ENCODE peak calls at places on chromosomes 16 and 17, in eight cellular contexts. M is endothelial cell of umbilical vein, B is AG04450, F is A549, G is body of pancreas, A is stomach, I is SJCRH30, L is heart right ventricle. P is an unnamed sample.

GRCh38 chr17:60641810-60642220 is 35.8 kb upstream of the BCAS3 start:
- DNase-seq in M (peak; percentile 87), B (peak; percentile 53), F (peak; percentile 85), G (peak; percentile 68), A (peak; percentile 63), I (peak; percentile 85), L (no peak), P (peak; percentile 77)

GRCh38 chr17:15038656-15039055 is 226.5 kb downstream of the PMP22 start:
- DNase-seq in M (no peak), B (no peak), F (no peak), G (no peak), A (no peak), I (no peak), L (no peak), P (no peak)

GRCh38 chr16:52491216-52491615 is 55.7 kb downstream of the TOX3 start:
- DNase-seq in M (no peak), B (no peak), F (no peak), G (no peak), A (no peak), I (no peak), L (no peak), P (no peak)

GRCh38 chr17:64281962-64282752 is 19.1 kb upstream of the TEX2 start:
- DNase-seq in M (peak; percentile 87), B (peak; percentile 61), F (peak; percentile 88), G (peak; percentile 71), A (peak; percentile 68), I (peak; percentile 82), L (peak; percentile 26), P (peak; percentile 59)

GRCh38 chr17:81400154-81400938 is 5.1 kb downstream of the BAHCC1 start:
- DNase-seq in M (peak; percentile 67), B (no peak), F (peak; percentile 68), G (peak; percentile 54), A (peak; percentile 56), I (peak; percentile 57), L (peak; percentile 62), P (peak; percentile 81)

GRCh38 chr16:73277066-73277465 is 229.1 kb upstream of the ZFHX3 start:
- DNase-seq in M (no peak), B (no peak), F (no peak), G (no peak), A (no peak), I (no peak), L (no peak), P (no peak)

GRCh38 chr16:31537362-31537921 is 9.7 kb downstream of the AHSP start:
- DNase-seq in M (no peak), B (no peak), F (no peak), G (peak; percentile 33), A (no peak), I (peak; percentile 29), L (peak; percentile 22), P (no peak)

GRCh38 chr16:14357328-14357727 is 272.7 kb downstream of the PARN start:
- DNase-seq in M (no peak), B (no peak), F (no peak), G (no peak), A (no peak), I (no peak), L (no peak), P (no peak)

GRCh38 chr16:75566889-75567255 is 693 bp downstream of the GABARAPL2 start:
- DNase-seq in M (peak; percentile 13), B (no peak), F (no peak), G (peak; percentile 16), A (no peak), I (peak; percentile 9), L (no peak), P (no peak)

GRCh38 chr16:10923146-10923649 is 19.1 kb downstream of the DEXI start:
- DNase-seq in M (no peak), B (no peak), F (no peak), G (no peak), A (no peak), I (no peak), L (no peak), P (no peak)

GRCh38 chr17:13074026-13074425 is 56.2 kb upstream of the ELAC2 start:
- DNase-seq in M (no peak), B (no peak), F (peak; percentile 5), G (no peak), A (no peak), I (peak; percentile 23), L (no peak), P (peak; percentile 48)

GRCh38 chr17:17710728-17711541 is 29.7 kb downstream of the RAI1 start:
- DNase-seq in M (peak; percentile 95), B (peak; percentile 79), F (peak; percentile 95), G (peak; percentile 92), A (peak; percentile 94), I (peak; percentile 98), L (no peak), P (peak; percentile 90)

GRCh38 chr16:75486014-75486404 is 9.2 kb downstream of the CHST6 start:
- DNase-seq in M (no peak), B (no peak), F (no peak), G (no peak), A (no peak), I (peak; percentile 74), L (no peak), P (no peak)

GRCh38 chr17:79203016-79203415 is 128.4 kb downstream of the ENGASE start:
- DNase-seq in M (no peak), B (no peak), F (no peak), G (no peak), A (no peak), I (peak; percentile 20), L (no peak), P (no peak)

GRCh38 chr17:8420041-8420934 is 15.4 kb upstream of the NDEL1 start:
- DNase-seq in M (peak; percentile 98), B (no peak), F (peak; percentile 85), G (peak; percentile 96), A (peak; percentile 94), I (no peak), L (peak; percentile 31), P (no peak)

GRCh38 chr16:81174644-81175324 is 63.7 kb upstream of the BCO1 start:
- DNase-seq in M (no peak), B (peak; percentile 21), F (peak; percentile 72), G (no peak), A (no peak), I (no peak), L (no peak), P (peak; percentile 13)

GRCh38 chr17:67441052-67441738 is 64.1 kb downstream of the PITPNC1 start:
- DNase-seq in M (peak; percentile 64), B (peak; percentile 21), F (peak; percentile 85), G (no peak), A (no peak), I (no peak), L (no peak), P (peak; percentile 76)

GRCh38 chr17:53659181-53659580 is 163.5 kb upstream of the KIF2B start:
- DNase-seq in M (no peak), B (no peak), F (no peak), G (no peak), A (no peak), I (no peak), L (no peak), P (no peak)
- H3K9me3 ChIP-seq in M (no peaks in the 10 kb centered on the region), B (peaks cover 7% of the 10 kb centered on the region), F (no peaks in the 10 kb centered on the region), G (no peaks in the 10 kb centered on the region), A (no peaks in the 10 kb centered on the region), I (no peaks in the 10 kb centered on the region), L (no peaks in the 10 kb centered on the region), P (peaks cover 20% of the 10 kb centered on the region)

DNA sequence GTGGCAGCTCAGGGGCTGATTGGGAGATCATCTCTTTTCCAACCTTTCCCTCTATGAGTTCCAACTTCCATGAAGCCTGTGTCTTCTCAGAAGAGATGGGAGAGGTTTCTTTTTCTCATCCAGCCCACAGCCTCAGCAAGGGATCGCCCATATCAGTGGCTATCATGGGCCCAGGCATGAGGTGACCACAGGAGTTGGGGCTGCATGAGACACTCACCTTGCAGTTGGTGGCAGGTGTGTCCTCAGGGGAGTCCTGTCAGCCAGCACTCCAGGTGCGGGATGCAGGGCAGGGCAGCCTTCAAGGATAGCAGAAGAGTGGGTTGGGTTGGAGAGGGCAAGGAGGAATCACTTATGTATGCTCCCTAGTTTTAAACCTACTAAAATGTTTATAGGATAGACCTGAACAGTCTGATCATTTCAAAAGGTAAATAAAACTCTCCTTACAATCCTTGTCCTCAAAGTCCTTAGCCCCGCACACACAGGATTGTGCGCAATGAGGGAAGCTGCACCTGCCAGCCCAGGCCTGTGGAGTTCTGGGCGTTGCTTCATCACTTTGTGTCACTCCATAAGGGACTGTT is 811.1 kb downstream of the KCNJ18 start:
- DNase-seq in M (no peak), B (no peak), F (no peak), G (no peak), A (no peak), I (no peak), L (no peak), P (no peak)
- H3K9me3 ChIP-seq in M (no peaks in the 10 kb centered on the region), B (peaks cover 52% of the 10 kb centered on the region), F (no peaks in the 10 kb centered on the region), G (peaks cover 8% of the 10 kb centered on the region), A (no peaks in the 10 kb centered on the region), I (no peaks in the 10 kb centered on the region), L (no peaks in the 10 kb centered on the region), P (no peaks in the 10 kb centered on the region)

GRCh38 chr16:87535855-87536794 is 43.3 kb upstream of the ZCCHC14 start:
- DNase-seq in M (peak; percentile 72), B (no peak), F (no peak), G (no peak), A (no peak), I (no peak), L (no peak), P (no peak)

GRCh38 chr16:87534030-87534653 is 41.3 kb upstream of the ZCCHC14 start:
- DNase-seq in M (peak; percentile 31), B (no peak), F (no peak), G (no peak), A (no peak), I (no peak), L (no peak), P (no peak)

GRCh38 chr16:87536795-87537142 is 43.9 kb upstream of the ZCCHC14 start:
- DNase-seq in M (no peak), B (no peak), F (no peak), G (no peak), A (no peak), I (no peak), L (no peak), P (no peak)

GRCh38 chr16:87534751-87535150 is 41.9 kb upstream of the ZCCHC14 start:
- DNase-seq in M (no peak), B (no peak), F (no peak), G (no peak), A (no peak), I (no peak), L (no peak), P (no peak)

GRCh38 chr16:87535457-87535854 is 42.6 kb upstream of the ZCCHC14 start:
- DNase-seq in M (no peak), B (no peak), F (no peak), G (no peak), A (no peak), I (no peak), L (no peak), P (no peak)
- H3K9me3 ChIP-seq in M (no peaks in the 10 kb centered on the region), B (peaks cover 39% of the 10 kb centered on the region), F (peaks cover 73% of the 10 kb centered on the region), G (peaks cover 13% of the 10 kb centered on the region), A (peaks cover 4% of the 10 kb centered on the region), I (no peaks in the 10 kb centered on the region), L (peaks cover 10% of the 10 kb centered on the region), P (peaks cover 10% of the 10 kb centered on the region)

DNA sequence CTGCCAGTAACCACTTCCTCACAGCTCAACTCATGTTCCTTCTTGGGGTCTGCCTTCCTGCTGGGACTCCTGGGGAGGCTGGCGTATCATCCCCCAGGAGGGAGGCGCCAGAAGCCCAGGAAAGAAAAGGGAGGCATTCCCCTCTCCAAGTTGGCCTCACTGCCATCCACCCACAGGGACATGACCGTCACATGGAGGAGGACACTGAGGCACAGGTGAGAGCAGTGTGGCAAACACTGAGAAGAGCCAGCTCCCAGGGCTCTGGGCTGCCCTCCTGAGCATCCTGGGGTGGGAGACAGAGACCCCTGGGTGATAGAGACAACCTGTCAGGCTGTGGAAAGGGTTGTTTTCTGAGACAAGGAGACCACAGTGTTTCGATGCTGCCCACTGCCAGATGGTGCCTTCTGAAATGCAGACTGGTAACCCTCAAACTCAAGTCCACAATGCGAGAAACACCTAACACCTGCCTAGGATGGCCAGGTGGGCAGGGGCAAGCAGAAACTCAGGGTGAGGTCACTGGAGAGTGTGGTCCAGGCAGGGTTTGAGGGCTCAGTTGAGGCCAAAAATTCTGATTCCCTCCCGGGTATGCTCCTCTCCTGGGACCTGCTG is 1722.1 kb downstream of the TP53TG3F start:
- DNase-seq in M (no peak), B (no peak), F (no peak), G (no peak), A (no peak), I (no peak), L (no peak), P (no peak)
- H3K9me3 ChIP-seq in M (peaks cover 6% of the 10 kb centered on the region), B (peaks cover 62% of the 10 kb centered on the region), F (no peaks in the 10 kb centered on the region), G (no peaks in the 10 kb centered on the region), A (no peaks in the 10 kb centered on the region), I (no peaks in the 10 kb centered on the region), L (no peaks in the 10 kb centered on the region), P (peaks cover 5% of the 10 kb centered on the region)